ENCODE peak calls at places on chromosomes 1 and 21, in ten cellular contexts. One of them, this sample, is unnamed.

GRCh38 chr1:226643701-226644540 is 95.2 kb downstream of the ITPKB start:
- DNase-seq in body of pancreas: peak
- DNase-seq in spleen: peak
- DNase-seq in esophagus squamous epithelium: no peak
- DNase-seq in adrenal gland: no peak
- DNase-seq in transverse colon: no peak
- DNase-seq in HCT116: no peak
- DNase-seq in ovary: no peak
- DNase-seq in uterus: peak
- DNase-seq in IMR-90: no peak
- DNase-seq in this sample: no peak

GRCh38 chr21:31364265-31364945 is 20.3 kb upstream of the TIAM1 start:
- DNase-seq in adrenal gland: no peak
- DNase-seq in transverse colon: no peak
- DNase-seq in body of pancreas: no peak
- DNase-seq in uterus: no peak
- DNase-seq in ovary: no peak
- DNase-seq in esophagus squamous epithelium: no peak
- DNase-seq in HCT116: no peak
- DNase-seq in spleen: no peak
- DNase-seq in IMR-90: no peak
- DNase-seq in this sample: no peak

GRCh38 chr1:59845091-59845490 is 30.3 kb downstream of the HOOK1 start:
- DNase-seq in uterus: no peak
- DNase-seq in IMR-90: no peak
- DNase-seq in HCT116: no peak
- DNase-seq in spleen: no peak
- DNase-seq in body of pancreas: no peak
- DNase-seq in adrenal gland: no peak
- DNase-seq in transverse colon: no peak
- DNase-seq in ovary: no peak
- DNase-seq in esophagus squamous epithelium: no peak
- DNase-seq in this sample: no peak

GRCh38 chr1:103788377-103788776 is 38.7 kb downstream of the AMY1C start:
- DNase-seq in ovary: no peak
- DNase-seq in uterus: no peak
- DNase-seq in body of pancreas: no peak
- DNase-seq in transverse colon: no peak
- DNase-seq in HCT116: no peak
- DNase-seq in adrenal gland: no peak
- DNase-seq in esophagus squamous epithelium: no peak
- DNase-seq in spleen: no peak
- DNase-seq in IMR-90: no peak
- DNase-seq in this sample: no peak

GRCh38 chr1:171740987-171741871 is 636 bp downstream of the VAMP4 start:
- DNase-seq in HCT116: no peak
- DNase-seq in spleen: no peak
- DNase-seq in body of pancreas: peak
- DNase-seq in ovary: peak
- DNase-seq in esophagus squamous epithelium: no peak
- DNase-seq in uterus: peak
- DNase-seq in IMR-90: peak
- DNase-seq in adrenal gland: peak
- DNase-seq in transverse colon: peak
- DNase-seq in this sample: peak

GRCh38 chr1:184890539-184890973 is 83.8 kb downstream of the NIBAN1 start:
- DNase-seq in uterus: no peak
- DNase-seq in body of pancreas: peak
- DNase-seq in spleen: no peak
- DNase-seq in IMR-90: peak
- DNase-seq in HCT116: no peak
- DNase-seq in transverse colon: no peak
- DNase-seq in ovary: no peak
- DNase-seq in esophagus squamous epithelium: no peak
- DNase-seq in adrenal gland: peak
- DNase-seq in this sample: no peak

GRCh38 chr21:43974791-43975468 is 37.2 kb upstream of the TRAPPC10 start:
- DNase-seq in adrenal gland: no peak
- DNase-seq in IMR-90: no peak
- DNase-seq in body of pancreas: no peak
- DNase-seq in transverse colon: no peak
- DNase-seq in spleen: no peak
- DNase-seq in ovary: no peak
- DNase-seq in uterus: no peak
- DNase-seq in HCT116: no peak
- DNase-seq in esophagus squamous epithelium: no peak
- DNase-seq in this sample: no peak

GRCh38 chr1:101216623-101217022 is 20.2 kb upstream of the S1PR1 start:
- DNase-seq in uterus: no peak
- DNase-seq in HCT116: no peak
- DNase-seq in IMR-90: no peak
- DNase-seq in transverse colon: no peak
- DNase-seq in ovary: no peak
- DNase-seq in spleen: no peak
- DNase-seq in adrenal gland: no peak
- DNase-seq in esophagus squamous epithelium: no peak
- DNase-seq in body of pancreas: no peak
- DNase-seq in this sample: no peak

DNA sequence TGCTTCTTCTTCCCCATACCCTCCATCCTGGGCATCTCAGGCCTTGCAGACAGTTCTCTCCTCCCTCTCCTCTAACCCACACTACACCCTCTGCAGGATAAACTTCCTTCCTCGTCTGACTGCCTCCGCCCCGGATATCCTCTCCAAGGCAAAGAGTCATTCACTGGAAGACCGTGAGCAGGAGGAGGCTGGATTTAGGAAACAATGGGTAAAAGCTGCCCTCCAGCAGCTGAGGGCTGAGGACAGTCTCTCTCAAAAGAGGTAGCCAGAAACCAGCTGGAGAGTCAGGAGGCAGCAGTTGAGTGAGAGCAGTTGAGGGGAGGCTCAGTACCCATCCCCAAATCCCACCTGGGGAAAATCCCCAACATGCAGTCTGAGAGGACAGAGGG is 1.4 kb downstream of the CSRP1 start:
- DNase-seq in spleen: no peak
- DNase-seq in esophagus squamous epithelium: no peak
- DNase-seq in transverse colon: peak
- DNase-seq in body of pancreas: no peak
- DNase-seq in uterus: peak
- DNase-seq in ovary: no peak
- DNase-seq in HCT116: no peak
- DNase-seq in IMR-90: peak
- DNase-seq in adrenal gland: peak
- DNase-seq in this sample: peak
- TF ChIP-seq POLR2A in spleen: no peak
- TF ChIP-seq POLR2A in esophagus squamous epithelium: peak
- TF ChIP-seq POLR2A in transverse colon: peak
- TF ChIP-seq POLR2A in body of pancreas: no peak
- TF ChIP-seq POLR2A in uterus: no peak
- TF ChIP-seq POLR2A in ovary: no peak
- TF ChIP-seq POLR2A in HCT116: no peak
- TF ChIP-seq POLR2A in IMR-90: peak
- TF ChIP-seq POLR2A in adrenal gland: peak
- TF ChIP-seq POLR2A in this sample: peak

GRCh38 chr1:160567858-160568682 is 11.2 kb downstream of the CD84 start:
- DNase-seq in HCT116: no peak
- DNase-seq in body of pancreas: no peak
- DNase-seq in IMR-90: no peak
- DNase-seq in uterus: no peak
- DNase-seq in esophagus squamous epithelium: no peak
- DNase-seq in transverse colon: peak
- DNase-seq in ovary: no peak
- DNase-seq in spleen: no peak
- DNase-seq in adrenal gland: no peak
- DNase-seq in this sample: no peak
- TF ChIP-seq POLR2A in HCT116: no peak
- TF ChIP-seq POLR2A in body of pancreas: no peak
- TF ChIP-seq POLR2A in IMR-90: no peak
- TF ChIP-seq POLR2A in uterus: no peak
- TF ChIP-seq POLR2A in esophagus squamous epithelium: no peak
- TF ChIP-seq POLR2A in transverse colon: no peak
- TF ChIP-seq POLR2A in ovary: no peak
- TF ChIP-seq POLR2A in spleen: no peak
- TF ChIP-seq POLR2A in adrenal gland: no peak
- TF ChIP-seq POLR2A in this sample: no peak

GRCh38 chr1:207051615-207051943 is 571 bp upstream of the YOD1 start:
- DNase-seq in uterus: no peak
- DNase-seq in HCT116: no peak
- DNase-seq in adrenal gland: no peak
- DNase-seq in spleen: no peak
- DNase-seq in body of pancreas: no peak
- DNase-seq in transverse colon: no peak
- DNase-seq in esophagus squamous epithelium: no peak
- DNase-seq in IMR-90: no peak
- DNase-seq in ovary: no peak
- DNase-seq in this sample: no peak

GRCh38 chr1:207050768-207051614 is at the start of gene YOD1:
- DNase-seq in adrenal gland: peak
- DNase-seq in ovary: peak
- DNase-seq in spleen: peak
- DNase-seq in uterus: peak
- DNase-seq in IMR-90: peak
- DNase-seq in transverse colon: peak
- DNase-seq in esophagus squamous epithelium: peak
- DNase-seq in body of pancreas: peak
- DNase-seq in HCT116: peak
- DNase-seq in this sample: peak

GRCh38 chr1:207054476-207054875 is 1.4 kb downstream of the PFKFB2 start:
- DNase-seq in body of pancreas: no peak
- DNase-seq in HCT116: no peak
- DNase-seq in ovary: no peak
- DNase-seq in transverse colon: no peak
- DNase-seq in IMR-90: no peak
- DNase-seq in spleen: no peak
- DNase-seq in uterus: no peak
- DNase-seq in adrenal gland: no peak
- DNase-seq in esophagus squamous epithelium: no peak
- DNase-seq in this sample: no peak

GRCh38 chr1:207050428-207050767 is 610 bp downstream of the YOD1 start:
- DNase-seq in adrenal gland: no peak
- DNase-seq in uterus: peak
- DNase-seq in spleen: no peak
- DNase-seq in esophagus squamous epithelium: no peak
- DNase-seq in HCT116: no peak
- DNase-seq in body of pancreas: no peak
- DNase-seq in IMR-90: no peak
- DNase-seq in ovary: no peak
- DNase-seq in transverse colon: no peak
- DNase-seq in this sample: no peak

GRCh38 chr1:207052736-207053545 is at the start of gene PFKFB2:
- DNase-seq in IMR-90: peak
- DNase-seq in esophagus squamous epithelium: peak
- DNase-seq in spleen: peak
- DNase-seq in uterus: peak
- DNase-seq in HCT116: peak
- DNase-seq in body of pancreas: peak
- DNase-seq in ovary: peak
- DNase-seq in adrenal gland: peak
- DNase-seq in transverse colon: peak
- DNase-seq in this sample: peak
- TF ChIP-seq POLR2A in IMR-90: peak
- TF ChIP-seq POLR2A in esophagus squamous epithelium: peak
- TF ChIP-seq POLR2A in spleen: peak
- TF ChIP-seq POLR2A in uterus: peak
- TF ChIP-seq POLR2A in HCT116: peak
- TF ChIP-seq POLR2A in body of pancreas: peak
- TF ChIP-seq POLR2A in ovary: peak
- TF ChIP-seq POLR2A in adrenal gland: peak
- TF ChIP-seq POLR2A in transverse colon: peak
- TF ChIP-seq POLR2A in this sample: peak

DNA sequence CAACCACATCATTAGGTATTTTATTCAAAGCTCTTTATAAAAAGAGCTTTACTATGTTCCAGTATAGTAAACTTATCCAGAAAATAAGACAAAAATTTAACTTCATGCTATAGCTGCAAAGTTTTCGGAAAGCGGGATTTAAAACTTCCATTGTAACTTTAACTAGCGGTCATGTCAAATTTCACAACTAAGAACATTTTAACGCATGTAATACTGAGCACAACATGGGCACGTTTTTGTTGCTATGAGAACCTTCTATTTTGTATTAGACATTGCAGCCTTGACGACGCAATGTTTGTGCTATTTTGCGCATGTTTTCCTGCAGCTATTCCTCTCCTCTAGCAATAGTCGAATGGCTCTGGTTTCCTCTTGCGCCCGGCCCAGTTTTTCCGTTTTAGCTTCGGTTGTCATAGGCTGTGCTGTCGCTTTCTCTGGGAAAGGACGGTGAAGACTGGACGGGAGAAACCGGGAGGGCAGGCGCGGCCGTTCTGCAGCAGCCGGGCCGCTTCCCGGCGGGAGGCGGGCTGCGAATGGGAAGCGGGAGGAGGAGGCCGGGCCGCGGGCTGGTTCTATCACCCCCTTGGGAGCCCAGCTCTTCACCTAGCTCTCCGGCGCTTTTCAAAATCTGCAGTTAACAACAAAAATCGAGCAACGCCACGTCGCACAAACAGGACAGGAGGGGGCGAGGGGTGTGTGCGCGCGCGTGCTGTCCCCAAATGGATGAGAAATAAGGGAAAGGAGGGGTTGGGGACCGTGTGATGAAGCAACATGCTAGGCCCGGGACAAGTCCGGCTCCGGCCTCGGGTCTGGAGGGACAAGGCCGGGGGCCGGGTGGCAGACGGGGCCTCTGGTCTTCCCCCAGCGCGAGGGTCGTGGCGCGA is 105.3 kb upstream of the HNRNPU start:
- DNase-seq in HCT116: peak
- DNase-seq in transverse colon: peak
- DNase-seq in uterus: peak
- DNase-seq in IMR-90: peak
- DNase-seq in adrenal gland: peak
- DNase-seq in ovary: peak
- DNase-seq in spleen: peak
- DNase-seq in esophagus squamous epithelium: peak
- DNase-seq in body of pancreas: peak
- DNase-seq in this sample: peak
- TF ChIP-seq POLR2A in HCT116: peak
- TF ChIP-seq POLR2A in transverse colon: peak
- TF ChIP-seq POLR2A in uterus: peak
- TF ChIP-seq POLR2A in IMR-90: peak
- TF ChIP-seq POLR2A in adrenal gland: peak
- TF ChIP-seq POLR2A in ovary: peak
- TF ChIP-seq POLR2A in spleen: peak
- TF ChIP-seq POLR2A in esophagus squamous epithelium: peak
- TF ChIP-seq POLR2A in body of pancreas: peak
- TF ChIP-seq POLR2A in this sample: peak

GRCh38 chr1:203765029-203765837 is at the start of gene LAX1:
- DNase-seq in body of pancreas: no peak
- DNase-seq in transverse colon: peak
- DNase-seq in ovary: no peak
- DNase-seq in IMR-90: no peak
- DNase-seq in adrenal gland: no peak
- DNase-seq in uterus: no peak
- DNase-seq in HCT116: no peak
- DNase-seq in esophagus squamous epithelium: no peak
- DNase-seq in spleen: no peak
- DNase-seq in this sample: no peak
- TF ChIP-seq POLR2A in body of pancreas: no peak
- TF ChIP-seq POLR2A in transverse colon: peak
- TF ChIP-seq POLR2A in ovary: no peak
- TF ChIP-seq POLR2A in IMR-90: no peak
- TF ChIP-seq POLR2A in adrenal gland: no peak
- TF ChIP-seq POLR2A in uterus: no peak
- TF ChIP-seq POLR2A in HCT116: no peak
- TF ChIP-seq POLR2A in esophagus squamous epithelium: no peak
- TF ChIP-seq POLR2A in spleen: peak
- TF ChIP-seq POLR2A in this sample: no peak